ENCODE peak calls at places on chromosomes 16 and 17, in seven cellular contexts. One of them, this sample, is unnamed.

GRCh38 chr17:19720631-19721426 is 4.4 kb upstream of the SLC47A2 start:
- DNase-seq in GM12878: no peak
- DNase-seq in H1: no peak
- DNase-seq in SK-N-SH: no peak
- DNase-seq in A549: no peak
- DNase-seq in K562: no peak
- DNase-seq in HepG2: peak; percentile 68
- DNase-seq in this sample: no peak

GRCh38 chr17:54901230-54901847 is 687 bp downstream of the TOM1L1 start:
- DNase-seq in SK-N-SH: peak; percentile 27
- DNase-seq in H1: no peak
- DNase-seq in HepG2: peak; percentile 16
- DNase-seq in GM12878: no peak
- DNase-seq in A549: peak; percentile 83
- DNase-seq in K562: peak; percentile 21
- DNase-seq in this sample: peak; percentile 8

GRCh38 chr17:29070795-29071194 is 27.9 kb downstream of the PIPOX start:
- DNase-seq in K562: no peak
- DNase-seq in GM12878: no peak
- DNase-seq in HepG2: no peak
- DNase-seq in SK-N-SH: no peak
- DNase-seq in A549: no peak
- DNase-seq in H1: no peak
- DNase-seq in this sample: no peak

GRCh38 chr16:67537270-67537635 is 8.6 kb downstream of the RIPOR1 start:
- DNase-seq in A549: no peak
- DNase-seq in GM12878: no peak
- DNase-seq in H1: no peak
- DNase-seq in HepG2: no peak
- DNase-seq in K562: no peak
- DNase-seq in SK-N-SH: peak; percentile 85
- DNase-seq in this sample: peak; percentile 36

GRCh38 chr17:48374650-48375230 is 55.3 kb downstream of the SKAP1 start:
- DNase-seq in A549: peak; percentile 74
- DNase-seq in H1: peak; percentile 9
- DNase-seq in SK-N-SH: peak; percentile 24
- DNase-seq in K562: peak; percentile 73
- DNase-seq in GM12878: no peak
- DNase-seq in HepG2: peak; percentile 49
- DNase-seq in this sample: no peak

GRCh38 chr17:61175298-61176142 is 224.1 kb upstream of the TBX2 start:
- DNase-seq in H1: no peak
- DNase-seq in HepG2: no peak
- DNase-seq in SK-N-SH: peak; percentile 72
- DNase-seq in A549: no peak
- DNase-seq in K562: peak; percentile 70
- DNase-seq in GM12878: no peak
- DNase-seq in this sample: no peak

GRCh38 chr16:58201163-58201562 is 3.3 kb upstream of the CSNK2A2 start:
- DNase-seq in GM12878: no peak
- DNase-seq in SK-N-SH: no peak
- DNase-seq in HepG2: no peak
- DNase-seq in K562: no peak
- DNase-seq in H1: no peak
- DNase-seq in A549: no peak
- DNase-seq in this sample: no peak

GRCh38 chr16:668519-669171 is 713 bp downstream of the RHOT2 start:
- DNase-seq in A549: no peak
- DNase-seq in GM12878: no peak
- DNase-seq in SK-N-SH: peak; percentile 51
- DNase-seq in H1: no peak
- DNase-seq in HepG2: no peak
- DNase-seq in K562: peak; percentile 12
- DNase-seq in this sample: no peak

GRCh38 chr17:66791337-66791736 is 43.6 kb upstream of the CACNG5 start:
- DNase-seq in A549: no peak
- DNase-seq in K562: no peak
- DNase-seq in GM12878: no peak
- DNase-seq in HepG2: no peak
- DNase-seq in SK-N-SH: no peak
- DNase-seq in H1: no peak
- DNase-seq in this sample: no peak

GRCh38 chr17:5373112-5373511 is 46.4 kb downstream of the NUP88 start:
- DNase-seq in H1: no peak
- DNase-seq in K562: no peak
- DNase-seq in GM12878: peak; percentile 61
- DNase-seq in SK-N-SH: no peak
- DNase-seq in HepG2: no peak
- DNase-seq in A549: no peak
- DNase-seq in this sample: no peak

GRCh38 chr16:80189481-80190163 is 351.2 kb upstream of the DYNLRB2 start:
- DNase-seq in K562: no peak
- DNase-seq in GM12878: no peak
- DNase-seq in H1: no peak
- DNase-seq in A549: no peak
- DNase-seq in SK-N-SH: no peak
- DNase-seq in HepG2: no peak
- DNase-seq in this sample: no peak

GRCh38 chr17:43905985-43906852 is 1.1 kb downstream of the MPP2 start:
- DNase-seq in HepG2: peak; percentile 47
- DNase-seq in K562: peak; percentile 31
- DNase-seq in SK-N-SH: peak; percentile 89
- DNase-seq in A549: peak; percentile 60
- DNase-seq in GM12878: no peak
- DNase-seq in H1: no peak
- DNase-seq in this sample: peak; percentile 45

GRCh38 chr16:31880322-31880979 is 6.8 kb downstream of the ZNF267 start:
- DNase-seq in A549: no peak
- DNase-seq in SK-N-SH: no peak
- DNase-seq in H1: no peak
- DNase-seq in GM12878: peak; percentile 38
- DNase-seq in HepG2: no peak
- DNase-seq in K562: peak; percentile 88
- DNase-seq in this sample: peak; percentile 80

GRCh38 chr16:56606071-56606687 is 2.2 kb upstream of the MT2A start:
- DNase-seq in GM12878: no peak
- DNase-seq in H1: no peak
- DNase-seq in K562: no peak
- DNase-seq in HepG2: no peak
- DNase-seq in A549: peak; percentile 78
- DNase-seq in SK-N-SH: no peak
- DNase-seq in this sample: peak; percentile 79

GRCh38 chr16:23359092-23359760 is 57.1 kb downstream of the SCNN1B start:
- DNase-seq in A549: no peak
- DNase-seq in K562: no peak
- DNase-seq in H1: no peak
- DNase-seq in GM12878: no peak
- DNase-seq in HepG2: no peak
- DNase-seq in SK-N-SH: no peak
- DNase-seq in this sample: peak; percentile 5

GRCh38 chr16:59632266-59632855 is 898.2 kb upstream of the GOT2 start:
- DNase-seq in H1: no peak
- DNase-seq in GM12878: no peak
- DNase-seq in HepG2: no peak
- DNase-seq in SK-N-SH: no peak
- DNase-seq in K562: no peak
- DNase-seq in A549: peak; percentile 48
- DNase-seq in this sample: peak; percentile 68

GRCh38 chr17:21371511-21372081 is 4.6 kb upstream of the KCNJ12 start:
- DNase-seq in A549: no peak
- DNase-seq in SK-N-SH: no peak
- DNase-seq in GM12878: no peak
- DNase-seq in HepG2: no peak
- DNase-seq in H1: no peak
- DNase-seq in K562: no peak
- DNase-seq in this sample: no peak

GRCh38 chr16:9526791-9527190 is 435.3 kb downstream of the HAPSTR1 start:
- DNase-seq in SK-N-SH: no peak
- DNase-seq in GM12878: no peak
- DNase-seq in HepG2: no peak
- DNase-seq in A549: no peak
- DNase-seq in K562: no peak
- DNase-seq in H1: no peak
- DNase-seq in this sample: no peak

GRCh38 chr17:60461584-60461983 is 39.3 kb downstream of the CHCT1 start:
- DNase-seq in SK-N-SH: no peak
- DNase-seq in K562: no peak
- DNase-seq in H1: no peak
- DNase-seq in A549: no peak
- DNase-seq in HepG2: no peak
- DNase-seq in GM12878: no peak
- DNase-seq in this sample: no peak

GRCh38 chr17:1947743-1948516 is 77.2 kb downstream of the RTN4RL1 start:
- DNase-seq in A549: no peak
- DNase-seq in GM12878: no peak
- DNase-seq in K562: no peak
- DNase-seq in HepG2: peak; percentile 30
- DNase-seq in H1: no peak
- DNase-seq in SK-N-SH: no peak
- DNase-seq in this sample: no peak

GRCh38 chr16:10970065-10970464 is 25.7 kb downstream of the CLEC16A start:
- DNase-seq in SK-N-SH: no peak
- DNase-seq in H1: no peak
- DNase-seq in K562: no peak
- DNase-seq in GM12878: no peak
- DNase-seq in A549: no peak
- DNase-seq in HepG2: no peak
- DNase-seq in this sample: peak; percentile 68

GRCh38 chr17:32570081-32570396 is 83.2 kb downstream of the CDK5R1 start:
- DNase-seq in K562: no peak
- DNase-seq in HepG2: no peak
- DNase-seq in H1: no peak
- DNase-seq in SK-N-SH: no peak
- DNase-seq in GM12878: no peak
- DNase-seq in A549: no peak
- DNase-seq in this sample: no peak
- TF ChIP-seq RFX5 in K562: no peak
- TF ChIP-seq RFX5 in HepG2: no peak
- TF ChIP-seq RFX5 in H1: no peak
- TF ChIP-seq RFX5 in SK-N-SH: no peak
- TF ChIP-seq RFX5 in GM12878: no peak
- TF ChIP-seq RFX5 in A549: no peak
- TF ChIP-seq RFX5 in this sample: no peak

GRCh38 chr17:79778504-79779087 is 648 bp downstream of the CBX2 start:
- DNase-seq in HepG2: no peak
- DNase-seq in GM12878: no peak
- DNase-seq in H1: no peak
- DNase-seq in SK-N-SH: peak; percentile 87
- DNase-seq in K562: no peak
- DNase-seq in A549: no peak
- DNase-seq in this sample: no peak

GRCh38 chr17:79775635-79776034 is 2.3 kb upstream of the CBX2 start:
- DNase-seq in H1: no peak
- DNase-seq in GM12878: no peak
- DNase-seq in SK-N-SH: no peak
- DNase-seq in K562: no peak
- DNase-seq in A549: no peak
- DNase-seq in HepG2: no peak
- DNase-seq in this sample: no peak

GRCh38 chr17:79777844-79778503 is at the start of gene CBX2:
- DNase-seq in HepG2: peak; percentile 43
- DNase-seq in H1: no peak
- DNase-seq in K562: peak; percentile 98
- DNase-seq in GM12878: no peak
- DNase-seq in SK-N-SH: peak; percentile 100
- DNase-seq in A549: peak; percentile 75
- DNase-seq in this sample: peak; percentile 42

GRCh38 chr17:79776378-79777165 is 1.4 kb upstream of the CBX2 start:
- DNase-seq in H1: no peak
- DNase-seq in K562: no peak
- DNase-seq in A549: no peak
- DNase-seq in HepG2: peak; percentile 44
- DNase-seq in SK-N-SH: no peak
- DNase-seq in GM12878: no peak
- DNase-seq in this sample: no peak

DNA sequence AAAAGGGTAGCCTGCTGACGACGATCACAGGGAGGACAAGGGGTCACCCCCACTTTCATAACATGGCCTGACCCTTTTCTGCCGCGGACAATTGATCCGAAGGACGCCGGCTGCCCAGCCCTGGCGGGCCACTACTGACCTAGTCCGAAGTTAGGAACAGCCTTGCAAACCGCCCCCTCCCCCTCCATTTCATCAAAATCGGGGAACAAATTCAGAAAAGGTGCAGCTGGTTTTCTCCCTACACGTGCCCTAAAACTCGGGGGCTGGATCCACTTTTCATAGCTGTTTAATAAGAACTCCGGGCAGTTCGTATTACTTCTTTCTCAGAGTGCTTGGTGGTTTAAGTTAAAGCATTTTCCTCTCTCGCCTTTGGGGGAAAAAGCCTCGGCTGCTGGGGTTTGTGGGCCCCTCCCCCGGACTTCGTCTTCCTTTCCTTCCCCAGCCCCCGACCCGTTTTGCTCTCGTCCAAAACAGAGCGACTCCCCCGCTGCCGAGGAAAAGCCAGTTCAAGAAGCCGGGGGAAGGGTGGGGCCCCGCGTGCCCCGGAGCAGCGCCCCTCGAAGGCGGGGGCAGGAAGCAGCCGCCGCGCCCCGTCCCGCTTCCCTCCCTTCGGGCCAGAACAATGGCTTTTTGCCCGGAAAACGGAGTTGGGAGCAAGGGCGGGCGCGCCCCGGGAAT is 643 bp upstream of the CBX2 start:
- DNase-seq in K562: peak; percentile 88
- DNase-seq in A549: peak; percentile 73
- DNase-seq in SK-N-SH: no peak
- DNase-seq in HepG2: peak; percentile 46
- DNase-seq in GM12878: no peak
- DNase-seq in H1: no peak
- DNase-seq in this sample: peak; percentile 32
- TF ChIP-seq RFX5 in K562: no peak
- TF ChIP-seq RFX5 in A549: no peak
- TF ChIP-seq RFX5 in SK-N-SH: no peak
- TF ChIP-seq RFX5 in HepG2: no peak
- TF ChIP-seq RFX5 in GM12878: no peak
- TF ChIP-seq RFX5 in H1: no peak
- TF ChIP-seq RFX5 in this sample: no peak

DNA sequence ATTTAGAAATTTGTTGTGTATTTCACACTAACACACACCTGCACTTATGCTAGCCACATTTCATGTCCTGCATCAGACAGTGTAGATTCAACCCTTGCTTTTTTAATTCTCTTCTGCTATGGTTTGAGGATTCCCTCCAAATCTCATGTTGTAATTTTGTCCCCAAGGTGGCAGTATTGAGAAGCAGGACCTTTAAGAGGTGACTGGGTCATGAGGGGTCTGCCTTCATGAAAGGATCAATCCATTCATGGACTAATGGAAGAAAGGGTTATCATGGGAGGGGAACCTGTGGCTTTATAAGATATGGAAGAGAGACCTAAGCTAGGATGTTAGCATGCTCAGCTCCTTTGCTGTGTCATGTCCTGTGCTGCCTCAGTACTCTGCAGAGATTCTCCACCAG is 1032.2 kb downstream of the CDH11 start:
- DNase-seq in SK-N-SH: peak; percentile 13
- DNase-seq in A549: peak; percentile 11
- DNase-seq in HepG2: peak; percentile 50
- DNase-seq in H1: no peak
- DNase-seq in GM12878: no peak
- DNase-seq in K562: no peak
- DNase-seq in this sample: peak; percentile 11
- TF ChIP-seq RFX5 in SK-N-SH: no peak
- TF ChIP-seq RFX5 in A549: no peak
- TF ChIP-seq RFX5 in HepG2: no peak
- TF ChIP-seq RFX5 in H1: no peak
- TF ChIP-seq RFX5 in GM12878: no peak
- TF ChIP-seq RFX5 in K562: no peak
- TF ChIP-seq RFX5 in this sample: no peak

GRCh38 chr17:49910858-49911204 is 58.2 kb upstream of the DLX4 start:
- DNase-seq in HepG2: no peak
- DNase-seq in K562: no peak
- DNase-seq in H1: no peak
- DNase-seq in A549: no peak
- DNase-seq in GM12878: no peak
- DNase-seq in SK-N-SH: no peak
- DNase-seq in this sample: no peak
- TF ChIP-seq RFX5 in HepG2: no peak
- TF ChIP-seq RFX5 in K562: no peak
- TF ChIP-seq RFX5 in H1: no peak
- TF ChIP-seq RFX5 in A549: no peak
- TF ChIP-seq RFX5 in GM12878: no peak
- TF ChIP-seq RFX5 in SK-N-SH: no peak
- TF ChIP-seq RFX5 in this sample: no peak